ENCODE peak calls at places on chromosomes 7 and 10, in four cellular contexts. T is fibroblast of mammary gland, W is bronchial epithelial cell, Z is mesothelial cell of epicardium. M is an unnamed sample.

GRCh38 chr7:22454446-22454845 is 45.5 kb downstream of the STEAP1B start:
- DNase-seq in T (no peak), W (no peak), Z (no peak), M (no peak)

GRCh38 chr10:125765835-125766234 is 9.8 kb downstream of the MMP21 start:
- DNase-seq in T (no peak), W (no peak), Z (no peak), M (no peak)

GRCh38 chr10:31939797-31940708 is 11.4 kb upstream of the ARHGAP12 start:
- DNase-seq in T (peak), W (peak), Z (no peak), M (no peak)

GRCh38 chr10:43846968-43847367 is 198.3 kb upstream of the ZNF32 start:
- DNase-seq in T (no peak), W (no peak), Z (no peak), M (no peak)

GRCh38 chr10:131775833-131776232 is 125.0 kb upstream of the PPP2R2D start:
- DNase-seq in T (no peak), W (no peak), Z (no peak), M (no peak)

GRCh38 chr7:91636129-91636724 is 244.3 kb downstream of the MTERF1 start:
- DNase-seq in T (peak), W (peak), Z (no peak), M (peak)

GRCh38 chr7:471866-472639 is 47.6 kb downstream of the PDGFA start:
- DNase-seq in T (peak), W (peak), Z (peak), M (no peak)

GRCh38 chr10:47396311-47396717 is 12.2 kb upstream of the ZNF488 start:
- DNase-seq in T (no peak), W (peak), Z (no peak), M (no peak)

GRCh38 chr7:132049462-132050304 is 493.3 kb upstream of the PODXL start:
- DNase-seq in T (peak), W (peak), Z (no peak), M (peak)

GRCh38 chr7:150901160-150902035 is 49.1 kb downstream of the AOC1 start:
- DNase-seq in T (no peak), W (no peak), Z (no peak), M (no peak)

GRCh38 chr10:119602241-119603095 is 5.7 kb upstream of the TIAL1 start:
- DNase-seq in T (peak), W (peak), Z (no peak), M (no peak)

GRCh38 chr10:104321226-104321625 is 17.0 kb downstream of the ITPRIP start:
- DNase-seq in T (no peak), W (no peak), Z (no peak), M (no peak)

GRCh38 chr7:46108272-46108671 is 187.2 kb upstream of the IGFBP3 start:
- DNase-seq in T (no peak), W (no peak), Z (no peak), M (no peak)

GRCh38 chr10:18333616-18334015 is 193.4 kb downstream of the CACNB2 start:
- DNase-seq in T (no peak), W (no peak), Z (no peak), M (no peak)

DNA sequence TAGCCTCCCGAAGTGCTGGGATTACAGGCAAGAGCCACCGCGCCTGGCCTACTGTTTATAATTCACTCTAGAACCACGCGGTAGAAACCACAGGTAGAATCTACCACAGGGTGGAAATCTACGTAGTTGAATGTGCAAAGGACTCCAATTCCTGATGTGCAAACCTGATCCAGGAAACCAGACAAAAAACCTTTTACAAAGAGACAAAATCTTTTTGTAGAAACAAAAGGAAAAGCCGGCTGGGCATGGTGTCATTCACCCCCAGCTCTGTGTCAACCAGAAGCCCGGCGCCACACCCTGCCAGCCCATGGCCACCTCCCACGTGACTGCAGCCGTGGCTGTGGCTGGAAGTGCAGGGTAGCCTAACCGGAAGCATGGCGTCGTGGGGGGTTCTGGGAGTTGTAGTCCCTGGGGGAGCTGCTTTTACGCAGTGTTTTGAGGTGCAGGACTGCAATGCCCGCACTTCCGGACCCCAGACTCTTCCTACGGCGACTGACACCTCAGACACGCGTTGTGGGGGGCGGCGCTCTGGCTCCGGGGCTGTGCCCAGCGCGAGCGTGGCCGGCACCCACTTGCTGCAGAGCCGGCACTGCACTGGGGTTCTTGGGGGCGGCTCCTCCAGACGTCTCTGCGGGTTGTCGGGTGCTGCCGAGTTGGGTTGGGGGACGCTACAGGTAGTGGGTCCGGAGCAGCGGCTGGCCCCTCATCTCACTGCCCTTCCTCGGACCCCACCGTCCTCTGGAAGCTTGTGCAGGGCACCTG is 41.5 kb upstream of the RNF216 start:
- DNase-seq in T (peak), W (peak), Z (peak), M (peak)
- TF ChIP-seq CTCF in T (peak), W (no peak), Z (no peak), M (no peak)

GRCh38 chr10:88131561-88132139 is 268.2 kb downstream of the PTEN start:
- DNase-seq in T (peak), W (peak), Z (no peak), M (no peak)
- TF ChIP-seq CTCF in T (no peak), W (peak), Z (no peak), M (no peak)

GRCh38 chr7:29113384-29114102 is 32.8 kb downstream of the CPVL start:
- DNase-seq in T (peak), W (peak), Z (no peak), M (no peak)
- TF ChIP-seq CTCF in T (peak), W (peak), Z (no peak), M (peak)

GRCh38 chr10:29946614-29946952 is 112.8 kb downstream of the JCAD start:
- DNase-seq in T (no peak), W (no peak), Z (no peak), M (no peak)

GRCh38 chr10:29949411-29950011 is 109.9 kb downstream of the JCAD start:
- DNase-seq in T (peak), W (peak), Z (no peak), M (no peak)

GRCh38 chr10:29946953-29947700 is 112.3 kb downstream of the JCAD start:
- DNase-seq in T (peak), W (peak), Z (no peak), M (no peak)

GRCh38 chr10:29948971-29949370 is 110.4 kb downstream of the JCAD start:
- DNase-seq in T (no peak), W (peak), Z (no peak), M (no peak)

GRCh38 chr10:29947701-29948060 is 111.7 kb downstream of the JCAD start:
- DNase-seq in T (peak), W (peak), Z (no peak), M (no peak)
- TF ChIP-seq CTCF in T (peak), W (peak), Z (no peak), M (no peak)

M was measured in neural crest cell.